ENCODE peak calls at places on chromosomes 13 and 19, in five cellular contexts. N is A549, R is HepG2, M is heart left ventricle, O is lower lobe of right lung. L is an unnamed sample. For H3K4me1, the result is how much of the 10 kb centered on the place peaks cover.

GRCh38 chr13:42378383-42378780 is 106.4 kb downstream of the AKAP11 start:
- ATAC-seq in N (no peak), R (no peak), M (no peak), O (no peak), L (no peak)

GRCh38 chr19:44943801-44944249 is 1.8 kb downstream of the APOC4 start:
- ATAC-seq in N (no peak), R (peak), M (peak), O (peak), L (peak)

GRCh38 chr19:41895745-41896580 is 13.0 kb downstream of the ARHGEF1 start:
- ATAC-seq in N (peak), R (peak), M (no peak), O (no peak), L (peak)

GRCh38 chr13:89695343-89696257 is 1651.9 kb upstream of the MIR17HG start:
- ATAC-seq in N (peak), R (peak), M (peak), O (peak), L (no peak)

GRCh38 chr19:50341091-50341564 is 12.0 kb upstream of the KCNC3 start:
- ATAC-seq in N (no peak), R (no peak), M (peak), O (peak), L (peak)

GRCh38 chr19:29645491-29645867 is 19.8 kb upstream of the PLEKHF1 start:
- ATAC-seq in N (peak), R (no peak), M (no peak), O (no peak), L (no peak)

GRCh38 chr13:93771782-93772181 is 545.2 kb downstream of the GPC6 start:
- ATAC-seq in N (no peak), R (no peak), M (no peak), O (no peak), L (no peak)

GRCh38 chr19:19599190-19599535 is 19.3 kb downstream of the PBX4 start:
- ATAC-seq in N (no peak), R (no peak), M (no peak), O (no peak), L (no peak)

GRCh38 chr19:12230751-12231733 is 63.6 kb downstream of the ZNF44 start:
- ATAC-seq in N (no peak), R (no peak), M (peak), O (no peak), L (no peak)

GRCh38 chr13:58953638-58954037 is 1210.1 kb downstream of the DIAPH3 start:
- ATAC-seq in N (no peak), R (no peak), M (no peak), O (no peak), L (no peak)

GRCh38 chr19:3556423-3556977 is 886 bp downstream of the MFSD12 start:
- ATAC-seq in N (no peak), R (no peak), M (no peak), O (no peak), L (no peak)
- TF ChIP-seq CTCF in N (no peak), R (no peak), M (no peak), O (no peak), L (no peak)

GRCh38 chr13:40983725-40984669 is 35.1 kb downstream of the ELF1 start:
- ATAC-seq in N (no peak), R (no peak), M (no peak), O (no peak), L (no peak)

GRCh38 chr13:40985596-40986327 is 33.4 kb downstream of the ELF1 start:
- ATAC-seq in N (no peak), R (peak), M (peak), O (no peak), L (no peak)

GRCh38 chr13:40983269-40983668 is 35.8 kb downstream of the ELF1 start:
- ATAC-seq in N (no peak), R (no peak), M (no peak), O (no peak), L (no peak)

GRCh38 chr13:40986328-40986856 is 32.7 kb downstream of the ELF1 start:
- ATAC-seq in N (no peak), R (peak), M (no peak), O (peak), L (no peak)

GRCh38 chr13:40984670-40985366 is 34.3 kb downstream of the ELF1 start:
- ATAC-seq in N (no peak), R (no peak), M (no peak), O (peak), L (no peak)
- H3K4me1 ChIP-seq in N (under half), R (half or more), M (half or more), O (half or more), L (under half)

GRCh38 chr19:23070353-23070781 is 46.5 kb upstream of the ZNF730 start:
- ATAC-seq in N (no peak), R (no peak), M (peak), O (no peak), L (no peak)
- TF ChIP-seq CTCF in N (no peak), R (no peak), M (peak), O (peak), L (no peak)

GRCh38 chr19:47511681-47512080 is 3.2 kb downstream of the NAPA start:
- ATAC-seq in N (no peak), R (no peak), M (no peak), O (no peak), L (no peak)
- H3K4me1 ChIP-seq in N (under half), R (under half), M (half or more), O (half or more), L (half or more)

GRCh38 chr19:17605761-17606745 is 50.6 kb downstream of the COLGALT1 start:
- ATAC-seq in N (peak), R (peak), M (peak), O (peak), L (peak)
- TF ChIP-seq CTCF in N (peak), R (peak), M (peak), O (peak), L (peak)

L was measured in gastroesophageal sphincter.